ENCODE peak calls at places on chromosomes 3 and 15, in eight cellular contexts. One of them, this sample, is unnamed.
A peak's percentile ranks its signal among the peaks of the same experiment; 100 is the strongest.

GRCh38 chr15:37134699-37135131 is 34.4 kb upstream of the MEIS2 start:
- DNase-seq in pancreas: no peak
- DNase-seq in left lung: no peak
- DNase-seq in psoas muscle: no peak
- DNase-seq in cardiac muscle cell: peak; percentile 64
- DNase-seq in OCI-LY7: peak; percentile 46
- DNase-seq in transverse colon: no peak
- DNase-seq in uterus: peak; percentile 31
- DNase-seq in this sample: no peak

GRCh38 chr3:35832140-35832571 is 192.8 kb downstream of the ARPP21 start:
- DNase-seq in pancreas: no peak
- DNase-seq in left lung: no peak
- DNase-seq in psoas muscle: no peak
- DNase-seq in cardiac muscle cell: no peak
- DNase-seq in OCI-LY7: no peak
- DNase-seq in transverse colon: no peak
- DNase-seq in uterus: no peak
- DNase-seq in this sample: no peak

GRCh38 chr3:15982667-15983145 is 184.9 kb upstream of the ANKRD28 start:
- DNase-seq in pancreas: no peak
- DNase-seq in left lung: peak; percentile 42
- DNase-seq in psoas muscle: peak; percentile 50
- DNase-seq in cardiac muscle cell: no peak
- DNase-seq in OCI-LY7: no peak
- DNase-seq in transverse colon: no peak
- DNase-seq in uterus: no peak
- DNase-seq in this sample: no peak

GRCh38 chr3:14440531-14441239 is 38.3 kb downstream of the SLC6A6 start:
- DNase-seq in pancreas: no peak
- DNase-seq in left lung: no peak
- DNase-seq in psoas muscle: no peak
- DNase-seq in cardiac muscle cell: peak; percentile 57
- DNase-seq in OCI-LY7: no peak
- DNase-seq in transverse colon: no peak
- DNase-seq in uterus: no peak
- DNase-seq in this sample: no peak

GRCh38 chr3:14902719-14903118 is 44.7 kb upstream of the NR2C2 start:
- DNase-seq in pancreas: no peak
- DNase-seq in left lung: no peak
- DNase-seq in psoas muscle: peak; percentile 66
- DNase-seq in cardiac muscle cell: no peak
- DNase-seq in OCI-LY7: no peak
- DNase-seq in transverse colon: peak; percentile 52
- DNase-seq in uterus: peak; percentile 60
- DNase-seq in this sample: peak; percentile 64

GRCh38 chr15:99169769-99170311 is 65.0 kb downstream of the SYNM start:
- DNase-seq in pancreas: no peak
- DNase-seq in left lung: no peak
- DNase-seq in psoas muscle: no peak
- DNase-seq in cardiac muscle cell: peak; percentile 17
- DNase-seq in OCI-LY7: no peak
- DNase-seq in transverse colon: peak; percentile 54
- DNase-seq in uterus: peak; percentile 58
- DNase-seq in this sample: no peak

GRCh38 chr3:57127849-57128566 is 37.1 kb downstream of the IL17RD start:
- DNase-seq in pancreas: no peak
- DNase-seq in left lung: no peak
- DNase-seq in psoas muscle: no peak
- DNase-seq in cardiac muscle cell: no peak
- DNase-seq in OCI-LY7: no peak
- DNase-seq in transverse colon: no peak
- DNase-seq in uterus: peak; percentile 77
- DNase-seq in this sample: no peak

GRCh38 chr15:100849021-100849831 is 30.4 kb upstream of the ALDH1A3 start:
- DNase-seq in pancreas: peak; percentile 86
- DNase-seq in left lung: peak; percentile 47
- DNase-seq in psoas muscle: peak; percentile 56
- DNase-seq in cardiac muscle cell: peak; percentile 26
- DNase-seq in OCI-LY7: peak; percentile 82
- DNase-seq in transverse colon: peak; percentile 72
- DNase-seq in uterus: peak; percentile 55
- DNase-seq in this sample: peak; percentile 52

GRCh38 chr3:196756738-196757137 is 17.1 kb downstream of the PAK2 start:
- DNase-seq in pancreas: no peak
- DNase-seq in left lung: no peak
- DNase-seq in psoas muscle: no peak
- DNase-seq in cardiac muscle cell: no peak
- DNase-seq in OCI-LY7: peak; percentile 36
- DNase-seq in transverse colon: no peak
- DNase-seq in uterus: no peak
- DNase-seq in this sample: no peak

GRCh38 chr3:116350119-116350733 is 95.1 kb downstream of the LSAMP start:
- DNase-seq in pancreas: no peak
- DNase-seq in left lung: no peak
- DNase-seq in psoas muscle: no peak
- DNase-seq in cardiac muscle cell: no peak
- DNase-seq in OCI-LY7: no peak
- DNase-seq in transverse colon: no peak
- DNase-seq in uterus: no peak
- DNase-seq in this sample: no peak

DNA sequence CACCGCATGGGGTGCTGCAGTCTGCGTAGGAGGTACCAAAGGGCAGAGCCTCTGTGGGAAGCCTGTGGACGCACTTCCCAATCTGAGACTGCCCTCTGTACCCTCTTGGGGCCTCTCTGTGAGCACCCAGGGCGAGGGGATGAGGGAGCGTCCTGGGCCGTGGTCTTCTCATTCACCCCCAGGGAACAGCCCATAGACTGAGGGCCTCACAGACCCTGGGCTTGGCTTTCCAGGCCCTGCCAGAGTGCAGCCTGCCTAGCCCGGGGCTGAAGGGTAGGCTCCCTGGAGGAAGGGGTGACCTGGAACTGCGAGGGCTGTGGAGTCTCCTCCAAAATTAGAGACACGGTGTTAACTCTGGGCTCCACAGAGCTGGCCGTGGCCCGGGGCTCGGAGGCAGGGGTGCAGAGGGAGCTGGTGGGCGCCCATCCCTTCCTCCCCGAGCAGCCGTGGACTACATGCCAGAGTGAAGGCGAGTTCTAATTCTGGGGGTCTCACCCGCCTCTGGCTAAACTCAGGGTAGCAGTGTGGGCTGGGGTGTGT is 468 bp upstream of the SPTBN5 start:
- DNase-seq in pancreas: no peak
- DNase-seq in left lung: no peak
- DNase-seq in psoas muscle: no peak
- DNase-seq in cardiac muscle cell: no peak
- DNase-seq in OCI-LY7: no peak
- DNase-seq in transverse colon: no peak
- DNase-seq in uterus: no peak
- DNase-seq in this sample: no peak
- H3K27ac ChIP-seq in pancreas: peak overlapping the region; percentile 57
- H3K27ac ChIP-seq in left lung: peak overlapping the region; percentile 67
- H3K27ac ChIP-seq in psoas muscle: no peak overlapping the region
- H3K27ac ChIP-seq in cardiac muscle cell: no peak overlapping the region
- H3K27ac ChIP-seq in OCI-LY7: no peak overlapping the region
- H3K27ac ChIP-seq in transverse colon: peak overlapping the region; percentile 46
- H3K27ac ChIP-seq in uterus: peak overlapping the region; percentile 44
- H3K27ac ChIP-seq in this sample: no peak overlapping the region

GRCh38 chr15:40398413-40398873 is 7.2 kb upstream of the IVD start:
- DNase-seq in pancreas: no peak
- DNase-seq in left lung: peak; percentile 61
- DNase-seq in psoas muscle: no peak
- DNase-seq in cardiac muscle cell: no peak
- DNase-seq in OCI-LY7: peak; percentile 22
- DNase-seq in transverse colon: peak; percentile 41
- DNase-seq in uterus: no peak
- DNase-seq in this sample: no peak
- H3K4me3 ChIP-seq in pancreas: no peak overlapping the region
- H3K4me3 ChIP-seq in left lung: no peak overlapping the region
- H3K4me3 ChIP-seq in psoas muscle: no peak overlapping the region
- H3K4me3 ChIP-seq in cardiac muscle cell: no peak overlapping the region
- H3K4me3 ChIP-seq in OCI-LY7: no peak overlapping the region
- H3K4me3 ChIP-seq in transverse colon: no peak overlapping the region
- H3K4me3 ChIP-seq in uterus: no peak overlapping the region
- H3K4me3 ChIP-seq in this sample: no peak overlapping the region

DNA sequence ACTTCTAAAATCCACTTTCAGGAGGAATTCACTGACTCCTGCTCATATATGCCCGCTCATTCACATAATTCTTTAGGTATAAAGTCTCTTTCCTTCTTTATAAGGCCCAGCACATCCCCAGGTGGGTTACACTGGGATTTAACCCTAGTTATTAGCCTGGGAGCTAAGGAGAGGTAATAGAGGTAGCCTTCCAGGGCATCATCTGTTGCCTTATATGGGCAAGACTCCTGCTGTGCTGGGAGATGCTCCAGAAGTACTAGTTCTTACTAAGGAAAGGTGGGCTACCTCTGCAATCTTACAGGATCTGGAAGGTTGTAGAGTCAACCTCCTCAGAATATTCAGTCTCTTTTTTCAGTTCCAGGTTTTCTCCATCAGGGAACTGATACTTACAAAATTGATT is 13.1 kb upstream of the IFT57 start:
- DNase-seq in pancreas: no peak
- DNase-seq in left lung: no peak
- DNase-seq in psoas muscle: no peak
- DNase-seq in cardiac muscle cell: no peak
- DNase-seq in OCI-LY7: no peak
- DNase-seq in transverse colon: no peak
- DNase-seq in uterus: no peak
- DNase-seq in this sample: no peak
- H3K36me3 ChIP-seq in pancreas: no peaks in the 10 kb centered on the region
- H3K36me3 ChIP-seq in left lung: no peaks in the 10 kb centered on the region
- H3K36me3 ChIP-seq in psoas muscle: no peaks in the 10 kb centered on the region
- H3K36me3 ChIP-seq in cardiac muscle cell: no peaks in the 10 kb centered on the region
- H3K36me3 ChIP-seq in OCI-LY7: no peaks in the 10 kb centered on the region
- H3K36me3 ChIP-seq in transverse colon: no peaks in the 10 kb centered on the region
- H3K36me3 ChIP-seq in uterus: no peaks in the 10 kb centered on the region
- H3K36me3 ChIP-seq in this sample: no peaks in the 10 kb centered on the region

GRCh38 chr3:12957824-12958792 is 115.1 kb downstream of the IQSEC1 start:
- DNase-seq in pancreas: no peak
- DNase-seq in left lung: no peak
- DNase-seq in psoas muscle: no peak
- DNase-seq in cardiac muscle cell: no peak
- DNase-seq in OCI-LY7: no peak
- DNase-seq in transverse colon: no peak
- DNase-seq in uterus: no peak
- DNase-seq in this sample: no peak

GRCh38 chr3:12954891-12955650 is 113.7 kb upstream of the RPL32 start:
- DNase-seq in pancreas: peak; percentile 83
- DNase-seq in left lung: peak; percentile 71
- DNase-seq in psoas muscle: peak; percentile 82
- DNase-seq in cardiac muscle cell: no peak
- DNase-seq in OCI-LY7: peak; percentile 52
- DNase-seq in transverse colon: peak; percentile 86
- DNase-seq in uterus: peak; percentile 53
- DNase-seq in this sample: peak; percentile 94

GRCh38 chr3:12957334-12957733 is 115.9 kb downstream of the IQSEC1 start:
- DNase-seq in pancreas: no peak
- DNase-seq in left lung: no peak
- DNase-seq in psoas muscle: no peak
- DNase-seq in cardiac muscle cell: no peak
- DNase-seq in OCI-LY7: no peak
- DNase-seq in transverse colon: no peak
- DNase-seq in uterus: no peak
- DNase-seq in this sample: peak; percentile 78

GRCh38 chr3:12955651-12956315 is 114.4 kb upstream of the RPL32 start:
- DNase-seq in pancreas: no peak
- DNase-seq in left lung: no peak
- DNase-seq in psoas muscle: no peak
- DNase-seq in cardiac muscle cell: no peak
- DNase-seq in OCI-LY7: no peak
- DNase-seq in transverse colon: no peak
- DNase-seq in uterus: no peak
- DNase-seq in this sample: no peak

DNA sequence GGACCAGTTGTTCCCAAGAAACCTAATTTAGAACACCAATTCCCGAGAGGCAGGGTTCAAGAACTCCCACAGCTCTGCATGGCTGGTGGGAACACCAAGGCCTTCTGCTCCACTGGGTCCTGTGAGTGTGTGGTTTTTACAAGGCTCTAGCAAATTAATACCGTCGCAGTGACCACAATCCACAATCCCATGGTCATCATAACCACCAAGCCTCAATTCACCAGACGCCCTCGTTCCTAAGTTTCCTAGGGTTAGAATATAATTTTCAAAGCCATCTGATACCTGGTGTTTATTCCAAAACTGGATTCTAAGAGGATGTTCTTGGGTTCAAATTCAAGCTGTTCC is 114.9 kb upstream of the RPL32 start:
- DNase-seq in pancreas: no peak
- DNase-seq in left lung: no peak
- DNase-seq in psoas muscle: no peak
- DNase-seq in cardiac muscle cell: no peak
- DNase-seq in OCI-LY7: no peak
- DNase-seq in transverse colon: no peak
- DNase-seq in uterus: no peak
- DNase-seq in this sample: no peak
- H3K27ac ChIP-seq in pancreas: no peak overlapping the region
- H3K27ac ChIP-seq in left lung: no peak overlapping the region
- H3K27ac ChIP-seq in psoas muscle: peak overlapping the region; percentile 78
- H3K27ac ChIP-seq in cardiac muscle cell: no peak overlapping the region
- H3K27ac ChIP-seq in OCI-LY7: no peak overlapping the region
- H3K27ac ChIP-seq in transverse colon: peak overlapping the region; percentile 3
- H3K27ac ChIP-seq in uterus: peak overlapping the region; percentile 40
- H3K27ac ChIP-seq in this sample: peak overlapping the region; percentile 88

This sample was measured in aorta.